ENCODE peak calls at places on chromosomes 4 and X, in nine cellular contexts. J is transverse colon, K is stomach, M is suprapubic skin, A is upper lobe of left lung, V is SK-N-SH, G is HepG2, C is GM12878, Q is esophagus muscularis mucosa. R is an unnamed sample.

GRCh38 chrX:149720021-149720689 is 8.3 kb downstream of the MAGEA11 start:
- DNase-seq in G (peak; percentile 43), J (peak; percentile 6), M (no peak), C (no peak), Q (no peak), A (no peak), K (no peak), V (no peak), R (peak; percentile 47)

GRCh38 chr4:39104255-39104654 is 42.2 kb downstream of the KLHL5 start:
- DNase-seq in M (no peak), G (no peak), J (no peak), V (no peak), C (no peak), A (no peak), Q (no peak), K (no peak), R (no peak)

GRCh38 chrX:40064055-40064597 is 33.6 kb downstream of the BCOR start:
- DNase-seq in J (no peak), A (no peak), K (no peak), Q (no peak), V (peak; percentile 61), M (no peak), C (no peak), G (no peak), R (no peak)

GRCh38 chrX:103254921-103255455 is at the start of gene TCEAL8:
- DNase-seq in M (peak; percentile 85), C (peak; percentile 21), G (peak; percentile 53), K (peak; percentile 79), A (peak; percentile 89), Q (peak; percentile 93), V (peak; percentile 60), J (peak; percentile 82), R (peak; percentile 93)

GRCh38 chr4:137602401-137602800 is 70.1 kb upstream of the PCDH18 start:
- DNase-seq in Q (no peak), V (no peak), A (no peak), G (no peak), M (no peak), J (no peak), C (no peak), K (no peak), R (no peak)

GRCh38 chr4:10460313-10461047 is 3.3 kb upstream of the ZNF518B start:
- DNase-seq in K (no peak), J (no peak), A (no peak), C (no peak), M (no peak), V (no peak), G (no peak), Q (no peak), R (no peak)

GRCh38 chr4:141609243-141609642 is 27.1 kb upstream of the IL15 start:
- DNase-seq in V (no peak), J (no peak), A (peak; percentile 59), G (no peak), Q (no peak), C (no peak), K (no peak), M (no peak), R (no peak)

GRCh38 chrX:340121-340520 is 21.5 kb upstream of the GTPBP6 start:
- DNase-seq in Q (no peak), M (peak; percentile 75), A (no peak), V (no peak), K (no peak), G (no peak), C (no peak), J (no peak), R (peak; percentile 58)

GRCh38 chr4:37641352-37641751 is 44.8 kb downstream of the RELL1 start:
- DNase-seq in V (no peak), C (no peak), G (no peak), A (no peak), Q (no peak), K (no peak), M (no peak), J (no peak), R (no peak)

GRCh38 chrX:12779534-12779933 is 11.7 kb upstream of the PRPS2 start:
- DNase-seq in C (no peak), V (no peak), K (no peak), M (no peak), J (no peak), A (no peak), Q (no peak), G (peak; percentile 37), R (no peak)

GRCh38 chrX:14873676-14874049 is 442 bp downstream of the MOSPD2 start:
- DNase-seq in V (no peak), M (no peak), G (no peak), A (no peak), J (no peak), C (no peak), K (no peak), Q (no peak), R (no peak)

GRCh38 chr4:4386736-4387392 is at the start of gene NSG1:
- DNase-seq in K (no peak), G (no peak), V (no peak), M (no peak), C (no peak), A (no peak), J (no peak), Q (no peak), R (no peak)

GRCh38 chrX:70592091-70592490 is 147.5 kb downstream of the DLG3 start:
- DNase-seq in A (no peak), M (no peak), G (no peak), C (no peak), K (no peak), J (no peak), Q (no peak), V (no peak), R (no peak)

GRCh38 chr4:94390804-94391410 is 48.3 kb upstream of the HPGDS start:
- DNase-seq in A (no peak), J (no peak), G (peak; percentile 20), C (no peak), K (no peak), Q (no peak), M (no peak), V (peak; percentile 20), R (no peak)

GRCh38 chr4:48067536-48067935 is 51.0 kb downstream of the NIPAL1 start:
- DNase-seq in V (no peak), M (no peak), C (no peak), G (no peak), A (no peak), K (no peak), J (no peak), Q (no peak), R (no peak)

GRCh38 chr4:48069026-48069425 is 52.5 kb downstream of the NIPAL1 start:
- DNase-seq in C (no peak), G (no peak), Q (no peak), J (no peak), V (no peak), A (no peak), K (no peak), M (no peak), R (no peak)

GRCh38 chr4:48068182-48068581 is 51.6 kb downstream of the NIPAL1 start:
- DNase-seq in V (no peak), G (no peak), M (no peak), Q (no peak), A (no peak), K (no peak), J (no peak), C (no peak), R (no peak)

GRCh38 chr4:48064349-48064748 is 47.8 kb downstream of the NIPAL1 start:
- DNase-seq in M (no peak), K (no peak), Q (no peak), J (no peak), V (no peak), G (no peak), C (no peak), A (no peak), R (no peak)

GRCh38 chr4:48065587-48066052 is 49.0 kb downstream of the NIPAL1 start:
- DNase-seq in G (no peak), Q (no peak), J (no peak), K (no peak), V (no peak), M (no peak), C (peak; percentile 40), A (no peak), R (no peak)
- TF ChIP-seq EP300 in G (no peak), Q (no peak), J (no peak), K (no peak), V (no peak), M (no peak), C (no peak), A (no peak), R (no peak)

GRCh38 chrX:144681501-144681900 is 565.8 kb upstream of the SPANXN1 start:
- DNase-seq in C (no peak), J (no peak), V (no peak), K (no peak), M (no peak), Q (no peak), A (no peak), G (no peak), R (no peak)
- TF ChIP-seq POLR2AphosphoS5 in C (no peak), J (no peak), V (no peak), K (no peak), M (no peak), Q (no peak), A (no peak), G (no peak), R (no peak)

GRCh38 chr4:143538979-143539669 is 25.6 kb downstream of the SMARCA5 start:
- DNase-seq in Q (no peak), J (no peak), K (no peak), G (no peak), A (no peak), V (no peak), C (no peak), M (no peak), R (no peak)
- TF ChIP-seq EP300 in Q (no peak), J (no peak), K (no peak), G (no peak), A (no peak), V (no peak), C (no peak), M (no peak), R (no peak)

GRCh38 chr4:40511017-40511614 is 118.5 kb downstream of the RBM47 start:
- DNase-seq in J (no peak), M (no peak), K (peak; percentile 85), Q (no peak), A (peak; percentile 62), G (no peak), V (no peak), C (no peak), R (no peak)
- TF ChIP-seq POLR2AphosphoS5 in J (no peak), M (no peak), K (peak; percentile 65), Q (no peak), A (no peak), G (no peak), V (no peak), C (no peak), R (no peak)

GRCh38 chrX:41265615-41266014 is 68.3 kb upstream of the DDX3X start:
- DNase-seq in M (no peak), K (no peak), V (no peak), Q (no peak), C (no peak), G (no peak), A (peak; percentile 31), J (peak; percentile 41), R (peak; percentile 83)
- TF ChIP-seq EP300 in M (no peak), K (peak; percentile 49), V (no peak), Q (no peak), C (no peak), G (no peak), A (no peak), J (no peak), R (peak; percentile 21)

GRCh38 chrX:153970398-153971123 is 1.1 kb downstream of the HCFC1 start:
- DNase-seq in G (peak; percentile 29), M (no peak), J (no peak), V (peak; percentile 77), A (no peak), C (no peak), Q (no peak), K (no peak), R (peak; percentile 82)
- TF ChIP-seq POLR2AphosphoS5 in G (no peak), M (no peak), J (no peak), V (peak; percentile 46), A (no peak), C (peak; percentile 37), Q (no peak), K (no peak), R (no peak)

R was measured in sigmoid colon.